ENCODE peak calls at places on chromosome 11, in nine cellular contexts. E, Z, U, J, V, B, C, F and S are unnamed samples.
A peak's percentile ranks its signal among the peaks of the same experiment; 100 is the strongest.

GRCh38 chr11:3134651-3135490 is 30.2 kb downstream of the OSBPL5 start:
- DNase-seq in U (no peak), J (no peak), B (peak; percentile 38), V (no peak), C (peak; percentile 29), Z (peak; percentile 16), F (peak; percentile 14), E (no peak), S (no peak)

GRCh38 chr11:74696932-74697687 is 34.1 kb downstream of the CHRDL2 start:
- DNase-seq in Z (no peak), J (peak; percentile 85), B (peak; percentile 83), U (peak; percentile 80), F (peak; percentile 92), E (peak; percentile 39), V (no peak), C (peak; percentile 85), S (no peak)

GRCh38 chr11:103539166-103539565 is 429.9 kb downstream of the DYNC2H1 start:
- DNase-seq in E (no peak), F (no peak), U (no peak), Z (no peak), B (no peak), V (no peak), C (no peak), J (no peak), S (no peak)

GRCh38 chr11:27694992-27695391 is 5.3 kb downstream of the BDNF start:
- DNase-seq in F (no peak), C (no peak), Z (no peak), V (no peak), B (no peak), E (no peak), U (no peak), J (peak; percentile 51), S (no peak)

GRCh38 chr11:65506770-65507485 is 8.1 kb downstream of the MALAT1 start:
- DNase-seq in C (peak; percentile 59), U (peak; percentile 64), B (no peak), J (no peak), F (no peak), V (peak; percentile 83), Z (no peak), E (no peak), S (no peak)

GRCh38 chr11:115214644-115215305 is 289.4 kb downstream of the CADM1 start:
- DNase-seq in F (no peak), Z (no peak), B (no peak), E (no peak), C (no peak), V (no peak), U (no peak), J (no peak), S (no peak)

GRCh38 chr11:36372101-36372767 is 76.1 kb downstream of the PRR5L start:
- DNase-seq in B (no peak), U (no peak), F (no peak), V (no peak), J (peak; percentile 28), Z (no peak), C (peak; percentile 21), E (no peak), S (no peak)

GRCh38 chr11:100671471-100671870 is 15.6 kb upstream of the ARHGAP42 start:
- DNase-seq in B (no peak), U (no peak), Z (no peak), V (no peak), E (no peak), F (no peak), J (no peak), C (no peak), S (no peak)

GRCh38 chr11:128336203-128336602 is 251.2 kb downstream of the ETS1 start:
- DNase-seq in Z (no peak), U (peak; percentile 66), F (peak; percentile 30), V (peak; percentile 77), J (peak; percentile 41), B (peak; percentile 61), C (peak; percentile 63), E (no peak), S (no peak)

GRCh38 chr11:34600339-34601084 is 20.4 kb upstream of the EHF start:
- DNase-seq in F (no peak), U (no peak), J (peak; percentile 98), V (no peak), B (peak; percentile 20), E (no peak), Z (no peak), C (no peak), S (peak; percentile 27)

GRCh38 chr11:76385903-76386302 is 4.8 kb downstream of the GVQW3 start:
- DNase-seq in Z (no peak), C (no peak), F (no peak), J (no peak), U (no peak), B (no peak), V (no peak), E (no peak), S (no peak)

GRCh38 chr11:114315749-114316368 is 19.7 kb downstream of the NNMT start:
- DNase-seq in Z (no peak), J (peak; percentile 97), C (no peak), E (no peak), U (no peak), V (no peak), B (no peak), F (no peak), S (no peak)

GRCh38 chr11:15483205-15483604 is 368.5 kb downstream of the INSC start:
- DNase-seq in B (no peak), E (no peak), J (no peak), U (no peak), V (no peak), C (no peak), Z (no peak), F (no peak), S (no peak)

GRCh38 chr11:33891714-33892327 is at the start of gene LMO2:
- DNase-seq in Z (no peak), J (no peak), F (no peak), U (no peak), E (no peak), B (no peak), V (no peak), C (no peak), S (no peak)

GRCh38 chr11:706439-706956 is 467 bp downstream of the EPS8L2 start:
- DNase-seq in F (no peak), J (peak; percentile 61), V (no peak), U (no peak), Z (no peak), B (no peak), C (peak; percentile 63), E (no peak), S (no peak)

GRCh38 chr11:71326328-71326940 is 74.1 kb upstream of the SHANK2 start:
- DNase-seq in F (no peak), V (no peak), B (no peak), E (no peak), U (no peak), J (no peak), C (no peak), Z (no peak), S (no peak)

GRCh38 chr11:39668640-39669039 is 1790.8 kb downstream of the LRRC4C start:
- DNase-seq in Z (no peak), U (no peak), V (no peak), J (no peak), B (no peak), C (no peak), E (no peak), F (no peak), S (no peak)

GRCh38 chr11:65262775-65263174 is 1.0 kb downstream of the POLA2 start:
- DNase-seq in B (no peak), J (no peak), F (no peak), U (no peak), C (no peak), V (no peak), E (no peak), Z (no peak), S (no peak)

GRCh38 chr11:83151274-83151977 is 5.5 kb upstream of the PCF11 start:
- DNase-seq in Z (no peak), B (no peak), J (peak; percentile 53), C (no peak), E (no peak), U (no peak), V (no peak), F (no peak), S (no peak)

GRCh38 chr11:73530109-73530508 is 67.8 kb downstream of the FAM168A start:
- DNase-seq in U (no peak), Z (no peak), E (no peak), J (peak; percentile 29), B (no peak), C (no peak), V (no peak), F (no peak), S (no peak)

DNA sequence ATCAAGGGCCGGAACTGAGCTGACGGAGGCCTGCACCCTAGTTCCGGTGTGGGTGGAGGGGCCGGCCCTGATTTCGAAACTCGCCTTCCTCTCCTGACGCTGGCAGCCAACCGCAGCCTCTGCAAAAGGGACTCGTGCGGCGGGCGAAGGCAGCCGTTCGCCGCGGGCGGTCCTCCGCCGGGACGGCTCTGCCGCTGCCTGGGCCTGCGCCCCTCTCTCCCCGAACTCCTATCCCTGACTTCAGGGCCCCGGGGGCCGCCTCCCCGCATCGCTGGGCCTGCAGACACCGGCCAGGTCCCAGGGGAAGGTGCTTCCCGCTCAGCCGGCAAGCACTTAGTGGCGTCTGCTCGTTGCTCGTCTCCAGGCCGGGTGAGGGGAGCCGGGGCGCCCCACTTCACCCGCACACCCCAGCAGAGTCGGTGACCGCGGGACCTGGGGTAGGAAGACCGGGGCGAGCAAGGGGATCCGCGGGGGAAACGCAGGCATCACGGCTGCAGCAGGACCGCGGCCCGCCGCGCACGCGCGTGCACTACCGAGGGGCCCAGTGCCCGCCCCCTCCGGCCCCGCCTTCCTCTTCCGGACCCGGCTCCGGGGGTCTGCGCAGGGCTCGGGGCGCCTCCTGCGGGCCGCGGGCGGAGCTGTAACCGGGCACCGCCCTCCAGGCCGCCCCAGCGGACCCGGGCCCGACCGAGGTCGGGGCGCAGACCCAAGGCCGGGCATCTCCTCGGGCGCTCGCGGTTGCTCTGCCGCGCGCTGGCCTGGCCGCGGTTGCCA is 464 bp upstream of the ANKRD13D start:
- DNase-seq in E (peak; percentile 94), U (peak; percentile 91), F (peak; percentile 88), V (peak; percentile 35), Z (peak; percentile 88), B (peak; percentile 90), J (peak; percentile 89), C (peak; percentile 88), S (peak; percentile 85)
- TF ChIP-seq CTCF in E (peak; percentile 62), U (peak; percentile 48), F (peak; percentile 49), V (peak; percentile 25), Z (peak; percentile 31), B (peak; percentile 53), J (peak; percentile 43), C (peak; percentile 37), S (peak; percentile 61)

GRCh38 chr11:62233730-62234129 is 8.3 kb upstream of the SCGB1D2 start:
- DNase-seq in V (no peak), F (no peak), B (no peak), J (no peak), C (no peak), U (no peak), E (no peak), Z (no peak), S (no peak)
- TF ChIP-seq CTCF in V (peak; percentile 4), F (no peak), B (no peak), J (no peak), C (peak; percentile 8), U (no peak), E (peak; percentile 17), Z (no peak), S (no peak)

GRCh38 chr11:61617515-61617914 is 36.6 kb upstream of the SYT7 start:
- DNase-seq in J (no peak), C (no peak), F (no peak), B (no peak), V (no peak), Z (no peak), E (no peak), U (no peak), S (no peak)
- TF ChIP-seq CTCF in J (no peak), C (no peak), F (no peak), B (no peak), V (peak; percentile 7), Z (peak; percentile 49), E (no peak), U (no peak), S (peak; percentile 9)

GRCh38 chr11:25317221-25317620 is 820.4 kb downstream of the LUZP2 start:
- DNase-seq in U (no peak), V (no peak), C (no peak), F (no peak), B (no peak), Z (no peak), J (no peak), E (no peak), S (no peak)
- TF ChIP-seq CTCF in U (no peak), V (no peak), C (no peak), F (no peak), B (no peak), Z (no peak), J (no peak), E (no peak), S (no peak)